ENCODE peak calls at places on chromosomes 6 and 20, in four cellular contexts. One of them, this sample, is unnamed.

GRCh38 chr20:15834857-15835256 is 738.4 kb downstream of the KIF16B start:
- DNase-seq in tibial nerve: no peak
- DNase-seq in IMR-90: no peak
- DNase-seq in esophagus squamous epithelium: no peak
- DNase-seq in this sample: no peak

GRCh38 chr6:136535017-136535416 is 15.2 kb downstream of the MAP7 start:
- DNase-seq in tibial nerve: no peak
- DNase-seq in esophagus squamous epithelium: no peak
- DNase-seq in IMR-90: no peak
- DNase-seq in this sample: no peak

GRCh38 chr6:118893095-118893881 is 664 bp upstream of the ASF1A start:
- DNase-seq in tibial nerve: peak; percentile 21
- DNase-seq in IMR-90: peak; percentile 67
- DNase-seq in esophagus squamous epithelium: no peak
- DNase-seq in this sample: peak; percentile 20

GRCh38 chr6:131954775-131955107 is 3.6 kb upstream of the CCN2 start:
- DNase-seq in IMR-90: peak; percentile 99
- DNase-seq in esophagus squamous epithelium: no peak
- DNase-seq in tibial nerve: peak; percentile 28
- DNase-seq in this sample: no peak

GRCh38 chr20:45011108-45011526 is 44.8 kb downstream of the STK4 start:
- DNase-seq in esophagus squamous epithelium: no peak
- DNase-seq in tibial nerve: peak; percentile 92
- DNase-seq in IMR-90: peak; percentile 80
- DNase-seq in this sample: no peak

GRCh38 chr6:19121516-19121915 is 715.7 kb upstream of the ID4 start:
- DNase-seq in IMR-90: no peak
- DNase-seq in esophagus squamous epithelium: no peak
- DNase-seq in tibial nerve: no peak
- DNase-seq in this sample: no peak

GRCh38 chr20:51930775-51931174 is 128.5 kb upstream of the SALL4 start:
- DNase-seq in esophagus squamous epithelium: no peak
- DNase-seq in tibial nerve: no peak
- DNase-seq in IMR-90: peak; percentile 68
- DNase-seq in this sample: no peak

GRCh38 chr20:46559001-46559400 is 8.5 kb upstream of the OCSTAMP start:
- DNase-seq in IMR-90: no peak
- DNase-seq in tibial nerve: no peak
- DNase-seq in esophagus squamous epithelium: no peak
- DNase-seq in this sample: no peak

GRCh38 chr6:160042014-160042773 is 73.3 kb downstream of the IGF2R start:
- DNase-seq in tibial nerve: no peak
- DNase-seq in esophagus squamous epithelium: no peak
- DNase-seq in IMR-90: peak; percentile 49
- DNase-seq in this sample: no peak

GRCh38 chr6:155125916-155126315 is 130.8 kb downstream of the TIAM2 start:
- DNase-seq in IMR-90: peak; percentile 80
- DNase-seq in esophagus squamous epithelium: no peak
- DNase-seq in tibial nerve: no peak
- DNase-seq in this sample: peak; percentile 76

GRCh38 chr6:7468382-7469081 is 72.9 kb upstream of the DSP start:
- DNase-seq in esophagus squamous epithelium: no peak
- DNase-seq in tibial nerve: no peak
- DNase-seq in IMR-90: peak; percentile 66
- DNase-seq in this sample: peak; percentile 4

GRCh38 chr20:50193851-50194830 is 3.5 kb downstream of the CEBPB start:
- DNase-seq in tibial nerve: peak; percentile 48
- DNase-seq in esophagus squamous epithelium: no peak
- DNase-seq in IMR-90: peak; percentile 57
- DNase-seq in this sample: no peak

GRCh38 chr6:110415297-110415916 is at the start of gene DDO:
- DNase-seq in tibial nerve: peak; percentile 8
- DNase-seq in esophagus squamous epithelium: no peak
- DNase-seq in IMR-90: peak; percentile 22
- DNase-seq in this sample: no peak

GRCh38 chr20:41334452-41335421 is 5.9 kb upstream of the LPIN3 start:
- DNase-seq in IMR-90: peak; percentile 72
- DNase-seq in esophagus squamous epithelium: no peak
- DNase-seq in tibial nerve: no peak
- DNase-seq in this sample: no peak

GRCh38 chr6:45535933-45536332 is 158.2 kb upstream of the SUPT3H start:
- DNase-seq in esophagus squamous epithelium: no peak
- DNase-seq in tibial nerve: no peak
- DNase-seq in IMR-90: no peak
- DNase-seq in this sample: no peak

GRCh38 chr6:163415176-163415619 is 680 bp downstream of the QKI start:
- DNase-seq in IMR-90: no peak
- DNase-seq in tibial nerve: no peak
- DNase-seq in esophagus squamous epithelium: no peak
- DNase-seq in this sample: no peak

GRCh38 chr20:21693322-21693721 is 12.1 kb upstream of the PAX1 start:
- DNase-seq in IMR-90: no peak
- DNase-seq in tibial nerve: no peak
- DNase-seq in esophagus squamous epithelium: no peak
- DNase-seq in this sample: no peak

GRCh38 chr6:134422426-134423231 is 104.7 kb upstream of the SGK1 start:
- DNase-seq in tibial nerve: no peak
- DNase-seq in IMR-90: peak; percentile 100
- DNase-seq in esophagus squamous epithelium: no peak
- DNase-seq in this sample: peak; percentile 98

GRCh38 chr6:89952696-89953095 is 58.4 kb downstream of the GJA10 start:
- DNase-seq in tibial nerve: no peak
- DNase-seq in IMR-90: peak; percentile 75
- DNase-seq in esophagus squamous epithelium: no peak
- DNase-seq in this sample: peak; percentile 65

GRCh38 chr6:5219292-5219691 is 41.5 kb downstream of the LYRM4 start:
- DNase-seq in tibial nerve: no peak
- DNase-seq in esophagus squamous epithelium: no peak
- DNase-seq in IMR-90: no peak
- DNase-seq in this sample: no peak

GRCh38 chr6:144515761-144516160 is 230.6 kb downstream of the UTRN start:
- DNase-seq in IMR-90: no peak
- DNase-seq in tibial nerve: no peak
- DNase-seq in esophagus squamous epithelium: no peak
- DNase-seq in this sample: no peak

GRCh38 chr6:3981917-3982316 is 97.0 kb downstream of the FAM217A start:
- DNase-seq in IMR-90: no peak
- DNase-seq in esophagus squamous epithelium: no peak
- DNase-seq in tibial nerve: no peak
- DNase-seq in this sample: no peak

GRCh38 chr6:105779113-105779512 is 307.0 kb upstream of the PRDM1 start:
- DNase-seq in tibial nerve: no peak
- DNase-seq in IMR-90: no peak
- DNase-seq in esophagus squamous epithelium: no peak
- DNase-seq in this sample: peak; percentile 59

GRCh38 chr6:5073992-5074391 is 11.1 kb upstream of the PPP1R3G start:
- DNase-seq in IMR-90: no peak
- DNase-seq in esophagus squamous epithelium: no peak
- DNase-seq in tibial nerve: no peak
- DNase-seq in this sample: no peak

GRCh38 chr6:1053587-1053986 is 258.3 kb upstream of the FOXQ1 start:
- DNase-seq in IMR-90: no peak
- DNase-seq in esophagus squamous epithelium: no peak
- DNase-seq in tibial nerve: no peak
- DNase-seq in this sample: no peak

GRCh38 chr20:13130100-13130706 is 90.9 kb upstream of the ISM1 start:
- DNase-seq in IMR-90: no peak
- DNase-seq in tibial nerve: no peak
- DNase-seq in esophagus squamous epithelium: no peak
- DNase-seq in this sample: no peak

GRCh38 chr6:143176090-143177021 is 115.7 kb downstream of the AIG1 start:
- DNase-seq in tibial nerve: no peak
- DNase-seq in IMR-90: peak; percentile 88
- DNase-seq in esophagus squamous epithelium: no peak
- DNase-seq in this sample: peak; percentile 85

GRCh38 chr20:17225891-17226409 is 890 bp upstream of the PCSK2 start:
- DNase-seq in tibial nerve: no peak
- DNase-seq in esophagus squamous epithelium: no peak
- DNase-seq in IMR-90: no peak
- DNase-seq in this sample: no peak

DNA sequence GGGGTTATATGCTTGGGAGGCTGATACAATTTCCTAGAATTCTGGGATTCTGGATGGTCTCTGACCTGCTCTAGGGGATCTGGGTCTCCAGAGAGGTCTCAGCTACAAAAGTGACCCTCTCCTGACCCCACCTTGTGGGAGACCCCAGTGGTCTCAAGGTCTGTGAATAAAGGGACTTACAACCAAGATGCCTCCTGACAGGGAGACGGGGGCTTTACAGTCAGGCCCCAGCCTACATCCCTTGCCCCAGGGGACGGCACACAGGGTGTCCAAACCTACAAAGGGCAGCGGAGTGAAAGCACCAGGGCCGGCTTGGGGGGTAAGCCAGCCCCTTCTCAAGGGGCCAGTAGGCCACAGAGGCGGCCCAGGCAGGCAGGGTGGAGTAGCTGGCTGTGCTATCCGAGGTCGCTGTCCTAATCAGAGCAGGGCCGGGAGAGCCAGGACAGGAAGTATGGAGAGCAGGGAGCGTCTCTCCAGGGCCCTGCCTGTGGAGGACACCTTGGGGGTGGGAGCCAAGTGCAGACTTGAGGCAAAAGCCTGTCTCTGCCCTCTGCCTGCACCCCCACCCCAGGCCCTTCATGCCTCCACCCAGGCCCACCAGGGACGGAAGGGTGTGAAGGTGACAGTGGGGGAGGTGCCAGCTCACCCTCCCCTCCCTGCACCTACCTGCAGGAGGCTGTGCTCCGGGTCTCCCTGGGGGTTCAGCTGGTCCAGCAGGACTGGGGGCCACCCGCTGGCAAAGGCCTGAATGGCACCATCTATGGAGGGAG is 3.5 kb downstream of the GFRA4 start:
- DNase-seq in IMR-90: no peak
- DNase-seq in esophagus squamous epithelium: no peak
- DNase-seq in tibial nerve: no peak
- DNase-seq in this sample: no peak
- TF ChIP-seq CTCF in IMR-90: no peak
- TF ChIP-seq CTCF in esophagus squamous epithelium: no peak
- TF ChIP-seq CTCF in tibial nerve: no peak
- TF ChIP-seq CTCF in this sample: no peak

GRCh38 chr6:170086639-170087420 is 204.0 kb downstream of the DLL1 start:
- DNase-seq in tibial nerve: no peak
- DNase-seq in IMR-90: no peak
- DNase-seq in esophagus squamous epithelium: no peak
- DNase-seq in this sample: no peak

GRCh38 chr6:170089937-170090335 is 200.9 kb downstream of the DLL1 start:
- DNase-seq in esophagus squamous epithelium: no peak
- DNase-seq in IMR-90: no peak
- DNase-seq in tibial nerve: no peak
- DNase-seq in this sample: no peak

GRCh38 chr6:170088349-170088951 is 202.4 kb downstream of the DLL1 start:
- DNase-seq in esophagus squamous epithelium: no peak
- DNase-seq in tibial nerve: no peak
- DNase-seq in IMR-90: no peak
- DNase-seq in this sample: no peak

GRCh38 chr6:170085475-170086401 is 205.1 kb downstream of the DLL1 start:
- DNase-seq in IMR-90: no peak
- DNase-seq in esophagus squamous epithelium: no peak
- DNase-seq in tibial nerve: no peak
- DNase-seq in this sample: no peak

DNA sequence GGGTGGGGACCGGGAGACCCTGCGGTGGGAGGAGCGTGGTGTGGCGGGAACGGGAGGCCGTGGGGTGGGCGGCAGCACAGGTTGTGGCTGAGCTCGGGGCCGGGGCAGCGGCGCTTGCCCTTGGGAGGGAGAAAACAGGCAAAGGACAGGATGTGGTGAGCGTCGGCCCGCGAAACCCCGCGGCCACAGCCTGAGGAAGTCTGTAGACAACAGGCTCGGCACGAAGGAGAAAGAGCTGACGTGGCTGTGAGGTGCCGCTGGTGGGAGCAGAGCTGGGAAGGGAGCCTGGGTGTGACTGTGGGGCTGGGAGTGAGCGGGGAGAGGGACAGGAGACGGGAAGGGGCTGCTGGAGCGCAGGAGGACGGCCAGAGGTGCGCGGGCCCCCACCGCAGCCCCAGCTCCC is 202.9 kb downstream of the DLL1 start:
- DNase-seq in IMR-90: no peak
- DNase-seq in esophagus squamous epithelium: no peak
- DNase-seq in tibial nerve: no peak
- DNase-seq in this sample: no peak
- H3K4me3 ChIP-seq in IMR-90: no peak overlapping the region
- H3K4me3 ChIP-seq in esophagus squamous epithelium: peak overlapping the region; percentile 38
- H3K4me3 ChIP-seq in tibial nerve: no peak overlapping the region
- H3K4me3 ChIP-seq in this sample: no peak overlapping the region

DNA sequence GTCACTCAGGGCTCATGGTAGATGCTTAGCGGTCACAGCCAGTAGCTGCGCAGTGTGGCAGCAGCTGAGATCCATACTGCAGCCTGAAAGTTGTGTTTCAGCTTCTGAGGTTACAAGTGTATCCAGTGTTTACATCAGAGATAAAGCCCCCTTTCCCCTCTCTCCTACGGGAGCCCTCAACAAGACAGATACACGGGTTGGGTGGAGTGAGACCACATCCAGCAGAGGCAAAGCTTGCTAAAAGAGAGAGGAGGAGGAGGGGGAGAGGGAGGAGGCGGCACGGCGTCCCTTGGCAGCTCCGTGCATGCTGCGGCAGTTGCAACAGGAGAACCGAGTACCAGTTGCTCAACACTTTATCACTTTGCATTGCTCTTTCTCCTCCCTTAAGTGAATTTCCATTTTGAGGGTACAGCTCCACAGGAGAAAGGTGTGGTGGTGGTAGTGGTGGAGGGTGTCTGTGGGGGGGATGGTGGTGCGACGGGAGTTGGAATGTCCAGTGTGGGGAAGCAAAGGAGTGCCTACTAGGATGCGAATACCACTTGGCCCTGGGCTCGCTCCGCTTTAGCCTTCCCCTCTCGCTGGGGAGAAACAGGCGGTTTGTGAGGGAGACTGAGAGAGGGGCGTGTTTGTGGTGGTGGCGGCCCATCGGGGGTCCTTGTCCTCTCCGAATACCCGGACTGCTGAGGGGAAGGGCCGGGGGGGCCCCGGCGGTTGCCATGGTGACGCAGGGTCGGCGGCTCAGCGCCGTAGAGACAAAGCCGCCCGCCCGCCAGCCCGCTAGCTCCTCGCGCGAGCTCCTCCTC is 405 bp upstream of the RNF182 start:
- DNase-seq in IMR-90: peak; percentile 36
- DNase-seq in tibial nerve: no peak
- DNase-seq in esophagus squamous epithelium: no peak
- DNase-seq in this sample: no peak
- TF ChIP-seq CTCF in IMR-90: no peak
- TF ChIP-seq CTCF in tibial nerve: no peak
- TF ChIP-seq CTCF in esophagus squamous epithelium: no peak
- TF ChIP-seq CTCF in this sample: no peak

GRCh38 chr20:1508576-1508975 is 17.4 kb upstream of the SIRPB2 start:
- DNase-seq in esophagus squamous epithelium: no peak
- DNase-seq in tibial nerve: no peak
- DNase-seq in IMR-90: no peak
- DNase-seq in this sample: no peak

GRCh38 chr20:1507276-1507675 is 16.1 kb upstream of the SIRPB2 start:
- DNase-seq in esophagus squamous epithelium: no peak
- DNase-seq in tibial nerve: no peak
- DNase-seq in IMR-90: no peak
- DNase-seq in this sample: no peak

GRCh38 chr20:1505361-1505760 is 14.1 kb upstream of the SIRPB2 start:
- DNase-seq in tibial nerve: no peak
- DNase-seq in esophagus squamous epithelium: no peak
- DNase-seq in IMR-90: no peak
- DNase-seq in this sample: no peak

GRCh38 chr20:1503564-1504227 is 12.5 kb upstream of the SIRPB2 start:
- DNase-seq in tibial nerve: peak; percentile 68
- DNase-seq in esophagus squamous epithelium: no peak
- DNase-seq in IMR-90: peak; percentile 92
- DNase-seq in this sample: peak; percentile 63

GRCh38 chr20:1505871-1506270 is 14.7 kb upstream of the SIRPB2 start:
- DNase-seq in tibial nerve: no peak
- DNase-seq in IMR-90: no peak
- DNase-seq in esophagus squamous epithelium: no peak
- DNase-seq in this sample: no peak
- H3K4me3 ChIP-seq in tibial nerve: no peak overlapping the region
- H3K4me3 ChIP-seq in IMR-90: no peak overlapping the region
- H3K4me3 ChIP-seq in esophagus squamous epithelium: no peak overlapping the region
- H3K4me3 ChIP-seq in this sample: no peak overlapping the region

This sample was measured in BJ.